ENCODE peak calls at places on chromosomes 12 and 14, in seven cellular contexts. Q, A, Z, K, G, D and L are unnamed samples.

GRCh38 chr14:67539116-67539515 is 6.0 kb downstream of the PLEKHH1 start:
- DNase-seq in K (no peak), Q (no peak), A (no peak), D (no peak), G (no peak), Z (no peak), L (no peak)

GRCh38 chr12:28212182-28212581 is 21.9 kb downstream of the CCDC91 start:
- DNase-seq in Z (no peak), A (no peak), D (no peak), G (no peak), Q (no peak), K (no peak), L (no peak)

GRCh38 chr12:121214855-121215745 is 5.2 kb downstream of the P2RX4 start:
- DNase-seq in D (peak), Z (peak), A (no peak), G (peak), K (peak), Q (no peak), L (peak)

GRCh38 chr14:76812093-76812421 is 625 bp downstream of the ANGEL1 start:
- DNase-seq in Z (no peak), Q (peak), A (peak), K (no peak), D (no peak), G (no peak), L (no peak)

GRCh38 chr14:61280092-61280525 is 1.0 kb downstream of the TMEM30B start:
- DNase-seq in Z (no peak), G (no peak), Q (no peak), A (no peak), D (no peak), K (peak), L (no peak)

GRCh38 chr12:117208206-117208605 is 17.9 kb upstream of the FBXO21 start:
- DNase-seq in D (no peak), G (no peak), Z (no peak), Q (no peak), K (no peak), A (no peak), L (no peak)

GRCh38 chr14:23294734-23295561 is 7.7 kb downstream of the PPP1R3E start:
- DNase-seq in K (peak), G (peak), A (no peak), Q (peak), Z (peak), D (no peak), L (peak)

GRCh38 chr12:87982208-87982607 is 47.0 kb downstream of the C12orf50 start:
- DNase-seq in Q (no peak), D (peak), A (no peak), G (peak), Z (no peak), K (no peak), L (peak)

GRCh38 chr12:14984036-14984435 is 11.2 kb downstream of the PDE6H start:
- DNase-seq in Q (no peak), K (no peak), A (no peak), D (no peak), G (no peak), Z (no peak), L (no peak)